ENCODE peak calls at places on chromosomes 4 and X, in nine cellular contexts. J is HT1080; P is cardiac fibroblast; T is HFF-Myc; W is ureter; N is GM13976; U is activated CD4-positive, alpha-beta T cell treated with anti-CD3 and anti-CD28 coated beads for 4 hours; O is NCI-H510A treated with DMSO at 0.1 percent for 48 hours; E is effector memory CD8-positive, alpha-beta T cell. Q is an unnamed sample.
A peak's percentile ranks its signal among the peaks of the same experiment; 100 is the strongest.

GRCh38 chr4:82623284-82623683 is 61.5 kb upstream of the TMEM150C start:
- DNase-seq in J (no peak), P (no peak), T (no peak), W (no peak), N (no peak), U (no peak), O (no peak), E (no peak), Q (peak; percentile 52)

GRCh38 chrX:154142950-154143745 is 895 bp upstream of the OPN1LW start:
- DNase-seq in J (no peak), P (no peak), T (no peak), W (no peak), N (no peak), U (no peak), O (no peak), E (no peak), Q (no peak)

GRCh38 chr4:1365271-1366178 is 18.5 kb downstream of the UVSSA start:
- DNase-seq in J (no peak), P (no peak), T (no peak), W (no peak), N (no peak), U (no peak), O (no peak), E (no peak), Q (no peak)

GRCh38 chrX:1453390-1453783 is 678 bp upstream of the ASMTL start:
- DNase-seq in J (no peak), P (no peak), T (no peak), W (no peak), N (no peak), U (peak; percentile 83), O (no peak), E (no peak), Q (no peak)

GRCh38 chr4:85368932-85369331 is 106.0 kb upstream of the ARHGAP24 start:
- DNase-seq in J (no peak), P (no peak), T (no peak), W (no peak), N (no peak), U (no peak), O (no peak), E (no peak), Q (no peak)

GRCh38 chr4:25103423-25103822 is 56.8 kb downstream of the SEPSECS start:
- DNase-seq in J (no peak), P (no peak), T (no peak), W (no peak), N (peak; percentile 2), U (no peak), O (no peak), E (no peak), Q (no peak)

GRCh38 chr4:72843466-72843865 is 226.1 kb downstream of the COX18 start:
- DNase-seq in J (no peak), P (peak; percentile 56), T (no peak), W (no peak), N (no peak), U (no peak), O (no peak), E (no peak), Q (peak; percentile 53)

GRCh38 chr4:183100298-183100599 is 1.2 kb downstream of the WWC2 start:
- DNase-seq in J (no peak), P (no peak), T (no peak), W (no peak), N (no peak), U (no peak), O (no peak), E (no peak), Q (no peak)

GRCh38 chr4:88812420-88812819 is 114.8 kb upstream of the NAP1L5 start:
- DNase-seq in J (no peak), P (no peak), T (no peak), W (no peak), N (no peak), U (no peak), O (peak; percentile 28), E (no peak), Q (no peak)

GRCh38 chrX:43969504-43970501 is 3.4 kb downstream of the NDP start:
- DNase-seq in J (peak; percentile 83), P (peak; percentile 45), T (no peak), W (no peak), N (no peak), U (no peak), O (no peak), E (no peak), Q (peak; percentile 14)

GRCh38 chr4:54227261-54228063 is 1.6 kb upstream of the PDGFRA start:
- DNase-seq in J (no peak), P (peak; percentile 86), T (peak; percentile 81), W (no peak), N (peak; percentile 32), U (no peak), O (no peak), E (no peak), Q (peak; percentile 78)

GRCh38 chr4:35739305-35739704 is 505.0 kb downstream of the ARAP2 start:
- DNase-seq in J (no peak), P (no peak), T (no peak), W (no peak), N (no peak), U (no peak), O (no peak), E (no peak), Q (no peak)

GRCh38 chr4:26873391-26874026 is 12.9 kb downstream of the STIM2 start:
- DNase-seq in J (no peak), P (no peak), T (no peak), W (no peak), N (peak; percentile 26), U (no peak), O (no peak), E (peak; percentile 77), Q (no peak)

GRCh38 chr4:52939739-52940138 is 77.6 kb downstream of the RASL11B start:
- DNase-seq in J (no peak), P (no peak), T (no peak), W (no peak), N (no peak), U (no peak), O (no peak), E (no peak), Q (no peak)

Q was measured in AG10803.